ENCODE peak calls at places on chromosomes 4 and X, in six cellular contexts. One of them, this sample, is unnamed.

GRCh38 chr4:3873446-3874415 is 107.5 kb downstream of the ADRA2C start:
- DNase-seq in WTC11: peak; percentile 69
- DNase-seq in left ventricle myocardium inferior: peak; percentile 5
- DNase-seq in fibroblast of the aortic adventitia: no peak
- DNase-seq in brain microvascular endothelial cell: no peak
- DNase-seq in GM12865: no peak
- DNase-seq in this sample: peak; percentile 44

GRCh38 chrX:150421816-150422215 is 58.7 kb downstream of the MAMLD1 start:
- DNase-seq in left ventricle myocardium inferior: peak; percentile 29
- DNase-seq in WTC11: no peak
- DNase-seq in fibroblast of the aortic adventitia: peak; percentile 77
- DNase-seq in GM12865: no peak
- DNase-seq in brain microvascular endothelial cell: no peak
- DNase-seq in this sample: no peak

GRCh38 chr4:148730766-148731165 is 288.6 kb upstream of the NR3C2 start:
- DNase-seq in GM12865: no peak
- DNase-seq in fibroblast of the aortic adventitia: no peak
- DNase-seq in brain microvascular endothelial cell: no peak
- DNase-seq in left ventricle myocardium inferior: no peak
- DNase-seq in WTC11: no peak
- DNase-seq in this sample: no peak

GRCh38 chrX:66915893-66916292 is 277.0 kb upstream of the EDA2R start:
- DNase-seq in GM12865: no peak
- DNase-seq in brain microvascular endothelial cell: no peak
- DNase-seq in left ventricle myocardium inferior: no peak
- DNase-seq in fibroblast of the aortic adventitia: no peak
- DNase-seq in WTC11: no peak
- DNase-seq in this sample: no peak

GRCh38 chrX:29376584-29376983 is 789.3 kb downstream of the IL1RAPL1 start:
- DNase-seq in WTC11: no peak
- DNase-seq in left ventricle myocardium inferior: no peak
- DNase-seq in fibroblast of the aortic adventitia: no peak
- DNase-seq in GM12865: peak; percentile 3
- DNase-seq in brain microvascular endothelial cell: no peak
- DNase-seq in this sample: no peak

GRCh38 chr4:81359207-81359606 is 112.5 kb downstream of the RASGEF1B start:
- DNase-seq in brain microvascular endothelial cell: no peak
- DNase-seq in GM12865: no peak
- DNase-seq in left ventricle myocardium inferior: no peak
- DNase-seq in fibroblast of the aortic adventitia: no peak
- DNase-seq in WTC11: no peak
- DNase-seq in this sample: no peak

GRCh38 chr4:73092868-73093267 is 23.4 kb upstream of the COX18 start:
- DNase-seq in WTC11: no peak
- DNase-seq in GM12865: no peak
- DNase-seq in left ventricle myocardium inferior: no peak
- DNase-seq in fibroblast of the aortic adventitia: no peak
- DNase-seq in brain microvascular endothelial cell: no peak
- DNase-seq in this sample: no peak

GRCh38 chrX:65932173-65933084 is 107.5 kb downstream of the VSIG4 start:
- DNase-seq in brain microvascular endothelial cell: no peak
- DNase-seq in GM12865: no peak
- DNase-seq in left ventricle myocardium inferior: no peak
- DNase-seq in WTC11: peak; percentile 13
- DNase-seq in fibroblast of the aortic adventitia: no peak
- DNase-seq in this sample: no peak

GRCh38 chr4:21858971-21859370 is 89.6 kb downstream of the KCNIP4 start:
- DNase-seq in brain microvascular endothelial cell: no peak
- DNase-seq in fibroblast of the aortic adventitia: no peak
- DNase-seq in left ventricle myocardium inferior: no peak
- DNase-seq in GM12865: no peak
- DNase-seq in WTC11: no peak
- DNase-seq in this sample: no peak

GRCh38 chr4:1309261-1310010 is 19.7 kb downstream of the MAEA start:
- DNase-seq in left ventricle myocardium inferior: peak; percentile 86
- DNase-seq in WTC11: peak; percentile 95
- DNase-seq in fibroblast of the aortic adventitia: peak; percentile 92
- DNase-seq in GM12865: peak; percentile 50
- DNase-seq in brain microvascular endothelial cell: peak; percentile 89
- DNase-seq in this sample: peak; percentile 87

GRCh38 chr4:44978035-44978434 is 251.7 kb upstream of the GNPDA2 start:
- DNase-seq in WTC11: no peak
- DNase-seq in GM12865: no peak
- DNase-seq in left ventricle myocardium inferior: no peak
- DNase-seq in fibroblast of the aortic adventitia: no peak
- DNase-seq in brain microvascular endothelial cell: no peak
- DNase-seq in this sample: no peak

GRCh38 chr4:187493661-187494060 is 501.9 kb upstream of the ZFP42 start:
- DNase-seq in GM12865: no peak
- DNase-seq in fibroblast of the aortic adventitia: no peak
- DNase-seq in WTC11: no peak
- DNase-seq in left ventricle myocardium inferior: no peak
- DNase-seq in brain microvascular endothelial cell: no peak
- DNase-seq in this sample: no peak

GRCh38 chrX:10119399-10119990 is 37.3 kb upstream of the CLCN4 start:
- DNase-seq in WTC11: peak; percentile 27
- DNase-seq in GM12865: peak; percentile 88
- DNase-seq in brain microvascular endothelial cell: peak; percentile 84
- DNase-seq in fibroblast of the aortic adventitia: peak; percentile 95
- DNase-seq in left ventricle myocardium inferior: no peak
- DNase-seq in this sample: peak; percentile 29

GRCh38 chr4:82748781-82749504 is 49.7 kb downstream of the SCD5 start:
- DNase-seq in left ventricle myocardium inferior: no peak
- DNase-seq in WTC11: no peak
- DNase-seq in fibroblast of the aortic adventitia: no peak
- DNase-seq in GM12865: no peak
- DNase-seq in brain microvascular endothelial cell: no peak
- DNase-seq in this sample: no peak

GRCh38 chr4:75817901-75818300 is 84.4 kb downstream of the PPEF2 start:
- DNase-seq in GM12865: no peak
- DNase-seq in fibroblast of the aortic adventitia: no peak
- DNase-seq in WTC11: no peak
- DNase-seq in brain microvascular endothelial cell: no peak
- DNase-seq in left ventricle myocardium inferior: no peak
- DNase-seq in this sample: no peak

GRCh38 chrX:151402719-151403390 is 5.8 kb downstream of the VMA21 start:
- DNase-seq in left ventricle myocardium inferior: peak; percentile 26
- DNase-seq in fibroblast of the aortic adventitia: no peak
- DNase-seq in WTC11: no peak
- DNase-seq in brain microvascular endothelial cell: no peak
- DNase-seq in GM12865: no peak
- DNase-seq in this sample: no peak

GRCh38 chrX:149962859-149963757 is 24.8 kb upstream of the EOLA2 start:
- DNase-seq in brain microvascular endothelial cell: peak; percentile 53
- DNase-seq in GM12865: peak; percentile 31
- DNase-seq in left ventricle myocardium inferior: no peak
- DNase-seq in WTC11: peak; percentile 24
- DNase-seq in fibroblast of the aortic adventitia: peak; percentile 67
- DNase-seq in this sample: peak; percentile 42

GRCh38 chr4:16085822-16086221 is 2.0 kb upstream of the PROM1 start:
- DNase-seq in WTC11: no peak
- DNase-seq in GM12865: peak; percentile 41
- DNase-seq in fibroblast of the aortic adventitia: no peak
- DNase-seq in brain microvascular endothelial cell: no peak
- DNase-seq in left ventricle myocardium inferior: no peak
- DNase-seq in this sample: no peak

GRCh38 chrX:118823263-118824172 is at the start of gene ZCCHC12:
- DNase-seq in brain microvascular endothelial cell: peak; percentile 37
- DNase-seq in WTC11: peak; percentile 81
- DNase-seq in left ventricle myocardium inferior: peak; percentile 16
- DNase-seq in GM12865: peak; percentile 7
- DNase-seq in fibroblast of the aortic adventitia: peak; percentile 26
- DNase-seq in this sample: peak; percentile 79

GRCh38 chrX:9730078-9730477 is 35.6 kb downstream of the GPR143 start:
- DNase-seq in brain microvascular endothelial cell: no peak
- DNase-seq in left ventricle myocardium inferior: no peak
- DNase-seq in GM12865: no peak
- DNase-seq in fibroblast of the aortic adventitia: no peak
- DNase-seq in WTC11: no peak
- DNase-seq in this sample: no peak

GRCh38 chr4:13355036-13355910 is 128.9 kb downstream of the RAB28 start:
- DNase-seq in GM12865: no peak
- DNase-seq in WTC11: no peak
- DNase-seq in fibroblast of the aortic adventitia: peak; percentile 53
- DNase-seq in brain microvascular endothelial cell: no peak
- DNase-seq in left ventricle myocardium inferior: no peak
- DNase-seq in this sample: no peak

GRCh38 chr4:74189331-74190043 is 31.6 kb downstream of the MTHFD2L start:
- DNase-seq in GM12865: peak; percentile 72
- DNase-seq in fibroblast of the aortic adventitia: peak; percentile 80
- DNase-seq in WTC11: no peak
- DNase-seq in left ventricle myocardium inferior: no peak
- DNase-seq in brain microvascular endothelial cell: no peak
- DNase-seq in this sample: no peak

DNA sequence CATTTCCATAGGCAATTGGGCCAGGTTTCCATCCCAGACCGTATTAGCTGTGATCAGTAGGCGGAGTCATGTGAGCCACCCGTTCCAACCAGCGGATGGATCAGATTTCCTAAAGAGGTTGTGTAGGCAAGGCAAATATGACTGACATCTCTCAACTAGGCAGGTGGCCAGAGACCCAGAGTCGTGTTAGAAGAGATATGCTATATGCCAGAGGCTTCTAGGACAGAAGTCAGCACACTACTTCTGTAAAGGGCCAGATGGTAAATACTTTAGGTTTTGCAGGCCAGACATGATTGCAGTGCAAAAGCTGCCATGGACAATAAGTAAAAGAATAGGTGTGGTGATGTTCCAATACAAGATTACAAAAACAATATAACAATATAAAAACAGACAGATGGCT is 788.4 kb downstream of the RPA4 start:
- DNase-seq in left ventricle myocardium inferior: no peak
- DNase-seq in WTC11: no peak
- DNase-seq in brain microvascular endothelial cell: no peak
- DNase-seq in fibroblast of the aortic adventitia: no peak
- DNase-seq in GM12865: no peak
- DNase-seq in this sample: no peak
- TF ChIP-seq CTCF in left ventricle myocardium inferior: no peak
- TF ChIP-seq CTCF in WTC11: no peak
- TF ChIP-seq CTCF in brain microvascular endothelial cell: no peak
- TF ChIP-seq CTCF in fibroblast of the aortic adventitia: no peak
- TF ChIP-seq CTCF in GM12865: no peak
- TF ChIP-seq CTCF in this sample: no peak

DNA sequence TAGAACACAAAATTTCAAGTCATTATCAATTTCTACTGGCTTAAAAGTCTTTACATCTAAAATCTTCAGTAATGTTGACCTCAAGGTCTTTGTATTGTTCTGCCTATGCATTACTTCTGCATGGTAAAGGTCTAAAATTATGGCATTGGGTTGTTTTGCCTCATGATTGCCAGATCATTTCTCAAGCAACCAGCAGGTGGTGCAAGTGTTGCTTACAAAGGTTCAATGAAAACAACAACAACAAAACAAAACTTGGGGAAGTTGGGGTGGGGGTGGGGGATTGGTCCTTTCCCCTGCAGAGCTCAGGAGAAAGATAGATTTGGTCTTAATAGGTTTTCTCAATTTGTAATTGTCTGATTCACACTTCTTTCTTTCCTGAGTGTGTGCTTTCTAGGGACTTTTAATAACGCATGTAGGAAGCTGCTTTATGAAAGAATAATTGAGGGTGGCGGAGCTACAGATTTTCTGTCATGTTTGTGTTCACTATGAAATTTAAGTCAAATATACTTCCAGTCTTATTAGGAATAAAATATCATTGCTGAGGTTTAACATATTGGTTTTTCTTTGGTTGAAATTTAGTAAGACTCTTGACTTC is 145.1 kb downstream of the COL4A5 start:
- DNase-seq in brain microvascular endothelial cell: no peak
- DNase-seq in WTC11: peak; percentile 29
- DNase-seq in left ventricle myocardium inferior: no peak
- DNase-seq in fibroblast of the aortic adventitia: no peak
- DNase-seq in GM12865: peak; percentile 32
- DNase-seq in this sample: no peak
- TF ChIP-seq CTCF in brain microvascular endothelial cell: peak; percentile 44
- TF ChIP-seq CTCF in WTC11: no peak
- TF ChIP-seq CTCF in left ventricle myocardium inferior: peak; percentile 19
- TF ChIP-seq CTCF in fibroblast of the aortic adventitia: peak; percentile 39
- TF ChIP-seq CTCF in GM12865: peak; percentile 30
- TF ChIP-seq CTCF in this sample: peak; percentile 45

GRCh38 chr4:7278071-7278765 is 85.9 kb downstream of the SORCS2 start:
- DNase-seq in GM12865: no peak
- DNase-seq in left ventricle myocardium inferior: no peak
- DNase-seq in brain microvascular endothelial cell: no peak
- DNase-seq in fibroblast of the aortic adventitia: no peak
- DNase-seq in WTC11: no peak
- DNase-seq in this sample: no peak

GRCh38 chr4:7273741-7274297 is 81.5 kb downstream of the SORCS2 start:
- DNase-seq in fibroblast of the aortic adventitia: no peak
- DNase-seq in WTC11: no peak
- DNase-seq in brain microvascular endothelial cell: no peak
- DNase-seq in left ventricle myocardium inferior: no peak
- DNase-seq in GM12865: no peak
- DNase-seq in this sample: no peak

GRCh38 chr4:7275067-7275466 is 82.7 kb downstream of the SORCS2 start:
- DNase-seq in WTC11: no peak
- DNase-seq in fibroblast of the aortic adventitia: no peak
- DNase-seq in left ventricle myocardium inferior: no peak
- DNase-seq in brain microvascular endothelial cell: no peak
- DNase-seq in GM12865: no peak
- DNase-seq in this sample: no peak

GRCh38 chr4:7276538-7276937 is 84.2 kb downstream of the SORCS2 start:
- DNase-seq in left ventricle myocardium inferior: no peak
- DNase-seq in brain microvascular endothelial cell: no peak
- DNase-seq in WTC11: no peak
- DNase-seq in GM12865: no peak
- DNase-seq in fibroblast of the aortic adventitia: peak; percentile 39
- DNase-seq in this sample: no peak

GRCh38 chr4:7275490-7276154 is 83.3 kb downstream of the SORCS2 start:
- DNase-seq in brain microvascular endothelial cell: no peak
- DNase-seq in GM12865: no peak
- DNase-seq in left ventricle myocardium inferior: no peak
- DNase-seq in fibroblast of the aortic adventitia: no peak
- DNase-seq in WTC11: no peak
- DNase-seq in this sample: no peak
- TF ChIP-seq CTCF in brain microvascular endothelial cell: peak; percentile 15
- TF ChIP-seq CTCF in GM12865: no peak
- TF ChIP-seq CTCF in left ventricle myocardium inferior: no peak
- TF ChIP-seq CTCF in fibroblast of the aortic adventitia: no peak
- TF ChIP-seq CTCF in WTC11: no peak
- TF ChIP-seq CTCF in this sample: peak; percentile 46

GRCh38 chr4:77156912-77157858 is at the start of gene CCNG2:
- DNase-seq in brain microvascular endothelial cell: peak; percentile 85
- DNase-seq in WTC11: peak; percentile 93
- DNase-seq in GM12865: peak; percentile 95
- DNase-seq in left ventricle myocardium inferior: peak; percentile 85
- DNase-seq in fibroblast of the aortic adventitia: peak; percentile 32
- DNase-seq in this sample: peak; percentile 89
- TF ChIP-seq CTCF in brain microvascular endothelial cell: no peak
- TF ChIP-seq CTCF in WTC11: no peak
- TF ChIP-seq CTCF in GM12865: no peak
- TF ChIP-seq CTCF in left ventricle myocardium inferior: no peak
- TF ChIP-seq CTCF in fibroblast of the aortic adventitia: no peak
- TF ChIP-seq CTCF in this sample: no peak

GRCh38 chrX:53354669-53355068 is 67.8 kb downstream of the SMC1A start:
- DNase-seq in left ventricle myocardium inferior: no peak
- DNase-seq in fibroblast of the aortic adventitia: peak; percentile 16
- DNase-seq in WTC11: no peak
- DNase-seq in GM12865: no peak
- DNase-seq in brain microvascular endothelial cell: no peak
- DNase-seq in this sample: no peak
- TF ChIP-seq CTCF in left ventricle myocardium inferior: no peak
- TF ChIP-seq CTCF in fibroblast of the aortic adventitia: peak; percentile 39
- TF ChIP-seq CTCF in WTC11: no peak
- TF ChIP-seq CTCF in GM12865: no peak
- TF ChIP-seq CTCF in brain microvascular endothelial cell: peak; percentile 33
- TF ChIP-seq CTCF in this sample: no peak